ENCODE peak calls at places on chromosomes 11 and 22, in eight cellular contexts. J, C, R, N, W, Z, D and P are unnamed samples.

GRCh38 chr11:56521955-56522354 is 21.1 kb downstream of the OR5M11 start:
- DNase-seq in Z (no peak), W (no peak), R (no peak), N (no peak), C (no peak), D (peak; percentile 52), J (peak; percentile 24), P (no peak)

GRCh38 chr11:85279267-85279666 is 347.9 kb downstream of the DLG2 start:
- DNase-seq in W (no peak), J (no peak), Z (no peak), R (no peak), C (no peak), N (no peak), D (no peak), P (no peak)

GRCh38 chr11:111376453-111376871 is 2.6 kb downstream of the POU2AF1 start:
- DNase-seq in D (no peak), C (no peak), N (no peak), J (no peak), Z (peak; percentile 79), W (no peak), R (no peak), P (no peak)

GRCh38 chr11:81989093-81989492 is 744.6 kb downstream of the FAM181B start:
- DNase-seq in Z (no peak), C (no peak), D (no peak), R (no peak), J (no peak), W (no peak), N (no peak), P (no peak)

GRCh38 chr11:101127699-101128570 is 1.7 kb downstream of the PGR start:
- DNase-seq in Z (no peak), N (peak; percentile 36), R (peak; percentile 59), D (peak; percentile 46), C (peak; percentile 23), J (peak; percentile 58), W (no peak), P (peak; percentile 13)

GRCh38 chr22:36194971-36195370 is 6.6 kb downstream of the APOL4 start:
- DNase-seq in R (peak; percentile 68), Z (peak; percentile 54), W (peak; percentile 20), N (peak; percentile 29), J (peak; percentile 83), C (peak; percentile 65), D (peak; percentile 91), P (peak; percentile 60)

GRCh38 chr11:19601235-19601634 is 111.4 kb upstream of the NAV2 start:
- DNase-seq in W (no peak), J (no peak), Z (no peak), R (no peak), D (no peak), N (no peak), C (no peak), P (no peak)

GRCh38 chr11:68312117-68312779 is at the start of gene LRP5:
- DNase-seq in C (peak; percentile 40), D (no peak), N (no peak), Z (peak; percentile 35), J (peak; percentile 73), W (peak; percentile 12), R (no peak), P (peak; percentile 42)

GRCh38 chr22:38868286-38868721 is 3.7 kb downstream of the CBX6 start:
- DNase-seq in N (no peak), C (no peak), J (no peak), D (no peak), W (no peak), R (no peak), Z (no peak), P (no peak)

GRCh38 chr22:38867496-38868285 is 4.3 kb downstream of the CBX6 start:
- DNase-seq in W (no peak), R (no peak), D (no peak), N (no peak), C (no peak), J (no peak), Z (no peak), P (no peak)

GRCh38 chr22:38866399-38867123 is 5.5 kb downstream of the CBX6 start:
- DNase-seq in D (peak; percentile 49), R (no peak), W (no peak), Z (no peak), J (peak; percentile 77), C (no peak), N (no peak), P (no peak)

GRCh38 chr22:38866024-38866398 is 6.0 kb downstream of the CBX6 start:
- DNase-seq in R (no peak), N (no peak), C (no peak), J (no peak), D (no peak), W (no peak), Z (no peak), P (no peak)

DNA sequence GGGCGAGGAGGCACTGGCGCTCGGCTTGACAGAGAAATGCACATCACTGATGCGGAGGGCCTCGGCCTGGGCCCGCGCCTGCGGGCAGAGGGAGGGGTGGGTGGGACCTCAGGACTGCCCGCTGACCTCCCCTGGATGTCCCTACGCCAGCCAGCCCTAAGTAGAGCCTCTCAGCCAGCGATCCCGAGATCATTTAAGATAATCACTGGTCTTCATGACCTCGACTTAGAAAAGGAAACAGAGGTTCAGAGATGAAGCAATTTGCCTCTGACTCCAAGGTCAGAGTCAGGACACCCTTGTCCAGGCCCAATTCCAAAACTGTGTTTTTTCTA is 4.9 kb downstream of the CBX6 start:
- DNase-seq in N (no peak), C (no peak), R (no peak), Z (no peak), D (no peak), J (no peak), W (no peak), P (no peak)
- H3K4me1 ChIP-seq in N (peaks cover 24% of the 10 kb centered on the region), C (peaks cover 29% of the 10 kb centered on the region), R (peaks cover 20% of the 10 kb centered on the region), Z (peaks cover 12% of the 10 kb centered on the region), D (peaks cover 2% of the 10 kb centered on the region), J (peaks cover 15% of the 10 kb centered on the region), W (peaks cover 4% of the 10 kb centered on the region), P (peaks cover 50% of the 10 kb centered on the region)

GRCh38 chr11:75632962-75633361 is 35.9 kb downstream of the MAP6 start:
- DNase-seq in R (no peak), J (no peak), W (no peak), N (no peak), Z (no peak), C (no peak), D (no peak), P (no peak)

GRCh38 chr11:75633409-75634011 is 35.3 kb downstream of the MAP6 start:
- DNase-seq in Z (no peak), D (peak; percentile 42), J (peak; percentile 47), W (no peak), N (no peak), C (no peak), R (no peak), P (no peak)

GRCh38 chr11:75637998-75638397 is 30.8 kb downstream of the MAP6 start:
- DNase-seq in C (no peak), J (no peak), N (no peak), Z (no peak), D (no peak), W (no peak), R (no peak), P (no peak)

GRCh38 chr11:75632450-75632849 is 36.4 kb downstream of the MAP6 start:
- DNase-seq in J (no peak), N (no peak), C (no peak), W (no peak), D (no peak), R (no peak), Z (no peak), P (no peak)

DNA sequence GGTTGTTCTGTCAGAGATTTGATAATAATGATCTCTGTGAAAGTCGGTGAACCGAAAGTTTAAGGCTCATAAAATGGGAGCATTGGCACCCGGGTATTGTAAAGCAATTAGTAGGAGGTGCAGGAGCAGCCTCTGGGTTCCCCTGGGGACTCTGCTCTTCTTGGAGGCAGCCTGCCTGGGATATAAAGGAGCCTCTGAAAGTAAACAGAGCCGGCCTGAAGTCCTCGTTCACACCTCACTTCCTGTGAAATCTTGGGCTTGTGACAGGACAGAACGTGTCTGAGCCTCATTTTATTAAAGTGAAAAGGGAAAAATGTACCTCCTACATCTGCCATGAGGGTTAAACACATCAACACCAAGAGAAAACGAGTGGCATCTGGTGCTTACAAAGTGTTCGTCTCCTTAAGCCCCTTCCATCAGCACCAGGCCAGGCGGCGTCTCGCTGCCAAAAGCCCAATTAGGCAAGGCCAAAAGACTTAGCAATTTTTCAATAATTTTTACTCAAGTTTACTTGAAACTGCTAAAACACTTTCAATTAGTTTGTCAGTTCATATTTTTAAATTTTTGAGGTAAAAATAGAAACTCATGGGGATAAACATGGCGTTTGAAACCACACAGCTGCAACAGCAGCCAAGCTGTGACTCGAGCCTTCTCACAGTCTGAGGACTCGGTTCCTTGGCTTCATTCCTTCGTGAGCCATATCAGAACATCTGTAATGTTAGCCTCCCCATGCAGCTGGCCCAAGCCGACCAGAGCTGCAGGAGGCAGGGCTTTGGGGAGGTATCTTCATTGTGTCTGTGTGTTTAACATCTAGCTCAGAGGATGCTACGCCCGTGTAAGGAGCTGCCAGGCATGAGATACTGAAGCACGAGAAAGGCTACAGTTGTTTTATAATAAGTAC is 33.6 kb downstream of the MAP6 start:
- DNase-seq in W (no peak), D (peak; percentile 30), Z (peak; percentile 16), J (peak; percentile 14), R (peak; percentile 60), N (no peak), C (no peak), P (peak; percentile 7)
- H3K4me3 ChIP-seq in W (no peak overlapping the region), D (no peak overlapping the region), Z (no peak overlapping the region), J (no peak overlapping the region), R (no peak overlapping the region), N (no peak overlapping the region), C (no peak overlapping the region), P (no peak overlapping the region)

DNA sequence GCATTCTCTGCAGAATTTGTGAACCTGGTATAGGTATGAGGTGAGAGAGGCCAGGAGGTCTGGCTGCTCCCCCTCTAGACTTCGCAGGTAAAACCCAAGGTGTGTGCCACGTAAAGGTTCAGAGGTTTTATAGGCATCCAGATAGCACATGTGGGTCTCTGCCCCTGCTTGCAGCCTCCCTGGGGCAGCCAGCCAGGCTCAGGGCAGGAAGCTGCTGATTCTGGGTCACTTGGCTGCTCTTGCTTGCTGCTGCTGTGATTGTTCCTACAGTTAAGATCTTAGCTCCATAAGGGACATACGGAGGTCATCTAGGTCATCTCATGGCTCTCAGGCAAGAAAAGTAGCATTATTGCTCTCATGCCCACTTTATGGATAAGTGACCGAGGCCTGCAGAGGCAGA is 30.2 kb downstream of the ZBTB16 start:
- DNase-seq in C (no peak), D (no peak), N (no peak), W (no peak), Z (no peak), J (no peak), R (peak; percentile 65), P (no peak)
- H3K4me1 ChIP-seq in C (peaks cover 11% of the 10 kb centered on the region), D (no peaks in the 10 kb centered on the region), N (peaks cover 52% of the 10 kb centered on the region), W (no peaks in the 10 kb centered on the region), Z (no peaks in the 10 kb centered on the region), J (peaks cover 74% of the 10 kb centered on the region), R (peaks cover 98% of the 10 kb centered on the region), P (peaks cover 99% of the 10 kb centered on the region)

DNA sequence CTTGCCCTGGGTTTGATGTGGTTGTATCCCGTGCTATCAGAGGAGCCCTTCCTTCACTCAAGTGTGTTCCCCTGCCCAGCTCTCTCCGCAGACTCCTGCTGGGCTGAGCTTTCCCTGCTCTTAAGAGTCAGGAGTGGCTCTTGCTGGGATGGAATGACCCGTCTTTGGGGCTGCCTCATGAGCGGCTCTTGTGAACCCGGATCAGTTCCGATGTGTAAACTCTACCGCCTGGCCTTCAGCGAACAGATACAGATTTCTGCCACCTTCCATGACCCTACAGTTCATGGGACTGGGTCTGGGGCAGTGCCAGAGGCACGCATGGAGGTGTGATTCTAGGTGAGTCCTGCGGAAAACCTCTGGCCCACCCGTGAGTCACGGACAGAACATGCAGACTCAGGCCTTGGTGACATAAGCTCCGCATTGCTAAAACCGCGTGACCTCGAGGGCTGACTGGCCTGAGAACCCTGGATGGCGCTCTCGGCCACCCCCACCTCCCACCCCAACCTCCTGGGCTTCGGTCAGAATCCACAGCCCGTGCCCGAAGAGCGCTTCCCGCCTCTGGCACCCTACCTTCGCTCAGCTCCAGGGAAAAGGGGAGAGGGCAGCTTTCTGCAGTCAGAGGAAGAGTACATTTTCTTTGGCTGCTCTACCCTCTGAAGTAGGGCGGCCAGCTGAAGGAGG is 1.3 kb upstream of the ZBTB16 start:
- DNase-seq in J (peak; percentile 65), W (no peak), R (peak; percentile 90), D (peak; percentile 77), N (peak; percentile 27), Z (no peak), C (no peak), P (peak; percentile 45)
- H3K4me3 ChIP-seq in J (peak overlapping the region; percentile 70), W (no peak overlapping the region), R (peak overlapping the region; percentile 97), D (no peak overlapping the region), N (no peak overlapping the region), Z (no peak overlapping the region), C (no peak overlapping the region), P (no peak overlapping the region)